ENCODE peak calls at places on chromosomes 2 and 18, in eight cellular contexts. H, X, J, I, G, Q, V and B are unnamed samples.

GRCh38 chr2:207165121-207166038 is at the start of gene KLF7:
- DNase-seq in H (peak; percentile 69), X (peak; percentile 44), J (peak; percentile 40), I (peak; percentile 60), G (no peak), Q (peak; percentile 29), V (peak; percentile 61), B (peak; percentile 11)

GRCh38 chr2:196278491-196278911 is 107.1 kb upstream of the STK17B start:
- DNase-seq in H (peak; percentile 75), X (no peak), J (peak; percentile 61), I (peak; percentile 94), G (no peak), Q (no peak), V (peak; percentile 86), B (no peak)

GRCh38 chr18:65422544-65423136 is 328.2 kb upstream of the CDH7 start:
- DNase-seq in H (no peak), X (no peak), J (no peak), I (no peak), G (no peak), Q (no peak), V (no peak), B (no peak)

GRCh38 chr2:26922638-26923466 is 47.6 kb upstream of the MAPRE3 start:
- DNase-seq in H (peak; percentile 63), X (peak; percentile 68), J (no peak), I (peak; percentile 28), G (peak; percentile 57), Q (no peak), V (peak; percentile 37), B (peak; percentile 52)

GRCh38 chr2:231037202-231037730 is at the start of gene C2orf72:
- DNase-seq in H (no peak), X (peak; percentile 22), J (no peak), I (no peak), G (no peak), Q (no peak), V (no peak), B (no peak)

GRCh38 chr2:43984533-43984932 is 11.3 kb downstream of the LRPPRC start:
- DNase-seq in H (no peak), X (no peak), J (no peak), I (no peak), G (no peak), Q (no peak), V (no peak), B (no peak)

GRCh38 chr18:10474309-10474708 is 19.9 kb downstream of the APCDD1 start:
- DNase-seq in H (no peak), X (no peak), J (no peak), I (no peak), G (no peak), Q (no peak), V (no peak), B (no peak)

GRCh38 chr2:45554073-45554742 is 56.9 kb downstream of the SRBD1 start:
- DNase-seq in H (no peak), X (no peak), J (no peak), I (peak; percentile 63), G (no peak), Q (no peak), V (peak; percentile 78), B (no peak)

GRCh38 chr2:22904126-22904684 is 480.8 kb upstream of the KLHL29 start:
- DNase-seq in H (peak; percentile 30), X (peak; percentile 11), J (no peak), I (no peak), G (peak; percentile 28), Q (no peak), V (no peak), B (peak; percentile 24)

GRCh38 chr2:109067829-109068152 is 61.2 kb upstream of the SH3RF3 start:
- DNase-seq in H (no peak), X (no peak), J (no peak), I (no peak), G (no peak), Q (no peak), V (no peak), B (no peak)